ENCODE peak calls at places on chromosomes 7 and 10, in six cellular contexts. One of them, this sample, is unnamed.

GRCh38 chr10:72099054-72099921 is 10.9 kb upstream of the SPOCK2 start:
- DNase-seq in HFF-Myc: no peak
- DNase-seq in CD4-positive, CD25-positive, alpha-beta regulatory T cell: no peak
- DNase-seq in NCI-H1092: no peak
- DNase-seq in fibroblast of gingiva: no peak
- DNase-seq in HuH-7.5: no peak
- DNase-seq in this sample: no peak

GRCh38 chr10:86046845-86047460 is 319.6 kb downstream of the GRID1 start:
- DNase-seq in HFF-Myc: no peak
- DNase-seq in CD4-positive, CD25-positive, alpha-beta regulatory T cell: peak
- DNase-seq in NCI-H1092: no peak
- DNase-seq in HuH-7.5: no peak
- DNase-seq in fibroblast of gingiva: no peak
- DNase-seq in this sample: no peak

GRCh38 chr10:111967547-111967946 is 216.0 kb downstream of the GPAM start:
- DNase-seq in CD4-positive, CD25-positive, alpha-beta regulatory T cell: no peak
- DNase-seq in fibroblast of gingiva: no peak
- DNase-seq in NCI-H1092: no peak
- DNase-seq in HFF-Myc: no peak
- DNase-seq in HuH-7.5: no peak
- DNase-seq in this sample: no peak

GRCh38 chr7:12327922-12328321 is 75.7 kb downstream of the VWDE start:
- DNase-seq in HFF-Myc: no peak
- DNase-seq in CD4-positive, CD25-positive, alpha-beta regulatory T cell: no peak
- DNase-seq in HuH-7.5: no peak
- DNase-seq in fibroblast of gingiva: no peak
- DNase-seq in NCI-H1092: no peak
- DNase-seq in this sample: no peak

GRCh38 chr10:53331460-53331859 is 558.9 kb upstream of the MBL2 start:
- DNase-seq in HFF-Myc: no peak
- DNase-seq in HuH-7.5: no peak
- DNase-seq in CD4-positive, CD25-positive, alpha-beta regulatory T cell: no peak
- DNase-seq in fibroblast of gingiva: no peak
- DNase-seq in NCI-H1092: no peak
- DNase-seq in this sample: no peak

GRCh38 chr7:21371371-21371770 is 56.5 kb upstream of the SP4 start:
- DNase-seq in CD4-positive, CD25-positive, alpha-beta regulatory T cell: no peak
- DNase-seq in HFF-Myc: no peak
- DNase-seq in fibroblast of gingiva: no peak
- DNase-seq in HuH-7.5: no peak
- DNase-seq in NCI-H1092: no peak
- DNase-seq in this sample: no peak

GRCh38 chr7:22732556-22733126 is 5.6 kb downstream of the IL6 start:
- DNase-seq in fibroblast of gingiva: no peak
- DNase-seq in HuH-7.5: no peak
- DNase-seq in CD4-positive, CD25-positive, alpha-beta regulatory T cell: peak
- DNase-seq in NCI-H1092: no peak
- DNase-seq in HFF-Myc: no peak
- DNase-seq in this sample: no peak

GRCh38 chr7:131897016-131897789 is 340.8 kb upstream of the PODXL start:
- DNase-seq in fibroblast of gingiva: no peak
- DNase-seq in HuH-7.5: no peak
- DNase-seq in HFF-Myc: peak
- DNase-seq in NCI-H1092: no peak
- DNase-seq in CD4-positive, CD25-positive, alpha-beta regulatory T cell: no peak
- DNase-seq in this sample: no peak

GRCh38 chr10:121956111-121957061 is 18.6 kb downstream of the NSMCE4A start:
- DNase-seq in fibroblast of gingiva: no peak
- DNase-seq in HFF-Myc: no peak
- DNase-seq in NCI-H1092: no peak
- DNase-seq in CD4-positive, CD25-positive, alpha-beta regulatory T cell: no peak
- DNase-seq in HuH-7.5: no peak
- DNase-seq in this sample: no peak

GRCh38 chr7:95863-96260 is 96.5 kb upstream of the FAM20C start:
- DNase-seq in HFF-Myc: no peak
- DNase-seq in HuH-7.5: no peak
- DNase-seq in CD4-positive, CD25-positive, alpha-beta regulatory T cell: no peak
- DNase-seq in fibroblast of gingiva: no peak
- DNase-seq in NCI-H1092: no peak
- DNase-seq in this sample: no peak

GRCh38 chr10:13943735-13944398 is 357.1 kb downstream of the PRPF18 start:
- DNase-seq in HFF-Myc: no peak
- DNase-seq in NCI-H1092: no peak
- DNase-seq in CD4-positive, CD25-positive, alpha-beta regulatory T cell: no peak
- DNase-seq in HuH-7.5: no peak
- DNase-seq in fibroblast of gingiva: no peak
- DNase-seq in this sample: no peak

GRCh38 chr10:71939861-71940474 is 24.2 kb upstream of the CHST3 start:
- DNase-seq in HuH-7.5: no peak
- DNase-seq in fibroblast of gingiva: no peak
- DNase-seq in NCI-H1092: no peak
- DNase-seq in HFF-Myc: no peak
- DNase-seq in CD4-positive, CD25-positive, alpha-beta regulatory T cell: peak
- DNase-seq in this sample: no peak

GRCh38 chr7:102834999-102835398 is 77.8 kb upstream of the LRRC17 start:
- DNase-seq in HuH-7.5: no peak
- DNase-seq in HFF-Myc: no peak
- DNase-seq in NCI-H1092: no peak
- DNase-seq in fibroblast of gingiva: peak
- DNase-seq in CD4-positive, CD25-positive, alpha-beta regulatory T cell: peak
- DNase-seq in this sample: no peak

GRCh38 chr7:128831994-128832879 is 2.0 kb downstream of the FLNC start:
- DNase-seq in HuH-7.5: no peak
- DNase-seq in HFF-Myc: no peak
- DNase-seq in fibroblast of gingiva: peak
- DNase-seq in NCI-H1092: no peak
- DNase-seq in CD4-positive, CD25-positive, alpha-beta regulatory T cell: no peak
- DNase-seq in this sample: no peak

GRCh38 chr10:68870545-68871104 is 30.5 kb upstream of the DDX50 start:
- DNase-seq in HFF-Myc: no peak
- DNase-seq in fibroblast of gingiva: no peak
- DNase-seq in HuH-7.5: no peak
- DNase-seq in CD4-positive, CD25-positive, alpha-beta regulatory T cell: peak
- DNase-seq in NCI-H1092: no peak
- DNase-seq in this sample: no peak

This sample was measured in naive B cell.